ENCODE peak calls at places on chromosomes 13 and 19, in ten cellular contexts. One of them, this sample, is unnamed.

GRCh38 chr13:39327080-39327479 is 275.9 kb downstream of the LHFPL6 start:
- DNase-seq in substantia nigra: no peak
- DNase-seq in tibial nerve: no peak
- DNase-seq in stimulated activated CD4-positive, alpha-beta T cell treated with anti-CD3 and anti-CD28 coated beads, Interleukin-4, amount 100 ng/mL, for 48 hours: no peak
- DNase-seq in foreskin fibroblast: no peak
- DNase-seq in iPS-NIHi11: no peak
- DNase-seq in GM23248: no peak
- DNase-seq in activated T-helper 1 cell treated with anti-CD3 and anti-CD28 coated beads, Interleukin-2, amount 50 U/mL, for 16 hours: no peak
- DNase-seq in stimulated activated naive CD8-positive, alpha-beta T cell treated with anti-CD3 and anti-CD28 coated beads, Interleukin-15, amount 100 ng/mL, for 72 hours: no peak
- DNase-seq in anterior cingulate cortex: no peak
- DNase-seq in this sample: no peak

GRCh38 chr13:60001892-60002291 is 161.8 kb downstream of the DIAPH3 start:
- DNase-seq in stimulated activated naive CD8-positive, alpha-beta T cell treated with anti-CD3 and anti-CD28 coated beads, Interleukin-15, amount 100 ng/mL, for 72 hours: no peak
- DNase-seq in substantia nigra: no peak
- DNase-seq in tibial nerve: no peak
- DNase-seq in activated T-helper 1 cell treated with anti-CD3 and anti-CD28 coated beads, Interleukin-2, amount 50 U/mL, for 16 hours: no peak
- DNase-seq in anterior cingulate cortex: no peak
- DNase-seq in iPS-NIHi11: no peak
- DNase-seq in stimulated activated CD4-positive, alpha-beta T cell treated with anti-CD3 and anti-CD28 coated beads, Interleukin-4, amount 100 ng/mL, for 48 hours: no peak
- DNase-seq in GM23248: peak; percentile 15
- DNase-seq in foreskin fibroblast: peak; percentile 22
- DNase-seq in this sample: no peak

GRCh38 chr19:10655457-10656312 is 1.5 kb downstream of the ILF3 start:
- DNase-seq in iPS-NIHi11: peak; percentile 7
- DNase-seq in stimulated activated naive CD8-positive, alpha-beta T cell treated with anti-CD3 and anti-CD28 coated beads, Interleukin-15, amount 100 ng/mL, for 72 hours: no peak
- DNase-seq in foreskin fibroblast: peak; percentile 54
- DNase-seq in activated T-helper 1 cell treated with anti-CD3 and anti-CD28 coated beads, Interleukin-2, amount 50 U/mL, for 16 hours: no peak
- DNase-seq in substantia nigra: no peak
- DNase-seq in stimulated activated CD4-positive, alpha-beta T cell treated with anti-CD3 and anti-CD28 coated beads, Interleukin-4, amount 100 ng/mL, for 48 hours: no peak
- DNase-seq in tibial nerve: no peak
- DNase-seq in anterior cingulate cortex: no peak
- DNase-seq in GM23248: peak; percentile 76
- DNase-seq in this sample: no peak

GRCh38 chr13:113429608-113429985 is 23.7 kb downstream of the ADPRHL1 start:
- DNase-seq in tibial nerve: no peak
- DNase-seq in foreskin fibroblast: no peak
- DNase-seq in GM23248: no peak
- DNase-seq in iPS-NIHi11: no peak
- DNase-seq in stimulated activated CD4-positive, alpha-beta T cell treated with anti-CD3 and anti-CD28 coated beads, Interleukin-4, amount 100 ng/mL, for 48 hours: no peak
- DNase-seq in activated T-helper 1 cell treated with anti-CD3 and anti-CD28 coated beads, Interleukin-2, amount 50 U/mL, for 16 hours: no peak
- DNase-seq in anterior cingulate cortex: no peak
- DNase-seq in stimulated activated naive CD8-positive, alpha-beta T cell treated with anti-CD3 and anti-CD28 coated beads, Interleukin-15, amount 100 ng/mL, for 72 hours: no peak
- DNase-seq in substantia nigra: no peak
- DNase-seq in this sample: no peak

GRCh38 chr13:113178070-113178895 is 19.8 kb downstream of the PROZ start:
- DNase-seq in anterior cingulate cortex: no peak
- DNase-seq in stimulated activated naive CD8-positive, alpha-beta T cell treated with anti-CD3 and anti-CD28 coated beads, Interleukin-15, amount 100 ng/mL, for 72 hours: no peak
- DNase-seq in GM23248: peak; percentile 85
- DNase-seq in substantia nigra: no peak
- DNase-seq in foreskin fibroblast: peak; percentile 92
- DNase-seq in tibial nerve: no peak
- DNase-seq in activated T-helper 1 cell treated with anti-CD3 and anti-CD28 coated beads, Interleukin-2, amount 50 U/mL, for 16 hours: no peak
- DNase-seq in stimulated activated CD4-positive, alpha-beta T cell treated with anti-CD3 and anti-CD28 coated beads, Interleukin-4, amount 100 ng/mL, for 48 hours: no peak
- DNase-seq in iPS-NIHi11: no peak
- DNase-seq in this sample: no peak

GRCh38 chr13:106376411-106377112 is 158.9 kb downstream of the EFNB2 start:
- DNase-seq in iPS-NIHi11: no peak
- DNase-seq in stimulated activated naive CD8-positive, alpha-beta T cell treated with anti-CD3 and anti-CD28 coated beads, Interleukin-15, amount 100 ng/mL, for 72 hours: no peak
- DNase-seq in stimulated activated CD4-positive, alpha-beta T cell treated with anti-CD3 and anti-CD28 coated beads, Interleukin-4, amount 100 ng/mL, for 48 hours: no peak
- DNase-seq in GM23248: peak; percentile 85
- DNase-seq in tibial nerve: no peak
- DNase-seq in activated T-helper 1 cell treated with anti-CD3 and anti-CD28 coated beads, Interleukin-2, amount 50 U/mL, for 16 hours: no peak
- DNase-seq in anterior cingulate cortex: no peak
- DNase-seq in foreskin fibroblast: peak; percentile 87
- DNase-seq in substantia nigra: no peak
- DNase-seq in this sample: no peak

GRCh38 chr19:35773020-35773809 is 2.1 kb upstream of the ARHGAP33 start:
- DNase-seq in foreskin fibroblast: peak; percentile 48
- DNase-seq in iPS-NIHi11: no peak
- DNase-seq in GM23248: peak; percentile 76
- DNase-seq in tibial nerve: no peak
- DNase-seq in stimulated activated CD4-positive, alpha-beta T cell treated with anti-CD3 and anti-CD28 coated beads, Interleukin-4, amount 100 ng/mL, for 48 hours: no peak
- DNase-seq in stimulated activated naive CD8-positive, alpha-beta T cell treated with anti-CD3 and anti-CD28 coated beads, Interleukin-15, amount 100 ng/mL, for 72 hours: no peak
- DNase-seq in anterior cingulate cortex: no peak
- DNase-seq in activated T-helper 1 cell treated with anti-CD3 and anti-CD28 coated beads, Interleukin-2, amount 50 U/mL, for 16 hours: no peak
- DNase-seq in substantia nigra: no peak
- DNase-seq in this sample: no peak

GRCh38 chr19:18620311-18620710 is 7.6 kb downstream of the TMEM59L start:
- DNase-seq in stimulated activated CD4-positive, alpha-beta T cell treated with anti-CD3 and anti-CD28 coated beads, Interleukin-4, amount 100 ng/mL, for 48 hours: no peak
- DNase-seq in foreskin fibroblast: no peak
- DNase-seq in activated T-helper 1 cell treated with anti-CD3 and anti-CD28 coated beads, Interleukin-2, amount 50 U/mL, for 16 hours: no peak
- DNase-seq in anterior cingulate cortex: no peak
- DNase-seq in iPS-NIHi11: no peak
- DNase-seq in substantia nigra: no peak
- DNase-seq in stimulated activated naive CD8-positive, alpha-beta T cell treated with anti-CD3 and anti-CD28 coated beads, Interleukin-15, amount 100 ng/mL, for 72 hours: no peak
- DNase-seq in GM23248: no peak
- DNase-seq in tibial nerve: no peak
- DNase-seq in this sample: no peak

GRCh38 chr19:45770192-45771101 is 1.4 kb upstream of the SIX5 start:
- DNase-seq in iPS-NIHi11: peak; percentile 93
- DNase-seq in activated T-helper 1 cell treated with anti-CD3 and anti-CD28 coated beads, Interleukin-2, amount 50 U/mL, for 16 hours: peak; percentile 75
- DNase-seq in anterior cingulate cortex: peak; percentile 94
- DNase-seq in tibial nerve: peak; percentile 96
- DNase-seq in foreskin fibroblast: peak; percentile 99
- DNase-seq in stimulated activated CD4-positive, alpha-beta T cell treated with anti-CD3 and anti-CD28 coated beads, Interleukin-4, amount 100 ng/mL, for 48 hours: peak; percentile 86
- DNase-seq in GM23248: peak; percentile 98
- DNase-seq in substantia nigra: peak; percentile 92
- DNase-seq in stimulated activated naive CD8-positive, alpha-beta T cell treated with anti-CD3 and anti-CD28 coated beads, Interleukin-15, amount 100 ng/mL, for 72 hours: peak; percentile 92
- DNase-seq in this sample: peak; percentile 89

GRCh38 chr19:54266133-54266532 is 9.1 kb upstream of the LILRB5 start:
- DNase-seq in tibial nerve: peak; percentile 51
- DNase-seq in foreskin fibroblast: peak; percentile 76
- DNase-seq in GM23248: peak; percentile 54
- DNase-seq in iPS-NIHi11: peak; percentile 83
- DNase-seq in anterior cingulate cortex: peak; percentile 42
- DNase-seq in substantia nigra: peak; percentile 56
- DNase-seq in activated T-helper 1 cell treated with anti-CD3 and anti-CD28 coated beads, Interleukin-2, amount 50 U/mL, for 16 hours: peak; percentile 21
- DNase-seq in stimulated activated naive CD8-positive, alpha-beta T cell treated with anti-CD3 and anti-CD28 coated beads, Interleukin-15, amount 100 ng/mL, for 72 hours: peak; percentile 58
- DNase-seq in stimulated activated CD4-positive, alpha-beta T cell treated with anti-CD3 and anti-CD28 coated beads, Interleukin-4, amount 100 ng/mL, for 48 hours: peak; percentile 68
- DNase-seq in this sample: peak; percentile 36

GRCh38 chr19:42497492-42498226 is 30.6 kb downstream of the CEACAM1 start:
- DNase-seq in activated T-helper 1 cell treated with anti-CD3 and anti-CD28 coated beads, Interleukin-2, amount 50 U/mL, for 16 hours: no peak
- DNase-seq in stimulated activated CD4-positive, alpha-beta T cell treated with anti-CD3 and anti-CD28 coated beads, Interleukin-4, amount 100 ng/mL, for 48 hours: no peak
- DNase-seq in substantia nigra: no peak
- DNase-seq in anterior cingulate cortex: no peak
- DNase-seq in iPS-NIHi11: no peak
- DNase-seq in foreskin fibroblast: no peak
- DNase-seq in tibial nerve: no peak
- DNase-seq in GM23248: no peak
- DNase-seq in stimulated activated naive CD8-positive, alpha-beta T cell treated with anti-CD3 and anti-CD28 coated beads, Interleukin-15, amount 100 ng/mL, for 72 hours: no peak
- DNase-seq in this sample: no peak

GRCh38 chr19:34844254-34844653 is 71.2 kb upstream of the ZNF599 start:
- DNase-seq in tibial nerve: no peak
- DNase-seq in stimulated activated naive CD8-positive, alpha-beta T cell treated with anti-CD3 and anti-CD28 coated beads, Interleukin-15, amount 100 ng/mL, for 72 hours: no peak
- DNase-seq in foreskin fibroblast: no peak
- DNase-seq in stimulated activated CD4-positive, alpha-beta T cell treated with anti-CD3 and anti-CD28 coated beads, Interleukin-4, amount 100 ng/mL, for 48 hours: no peak
- DNase-seq in iPS-NIHi11: no peak
- DNase-seq in GM23248: no peak
- DNase-seq in anterior cingulate cortex: no peak
- DNase-seq in substantia nigra: no peak
- DNase-seq in activated T-helper 1 cell treated with anti-CD3 and anti-CD28 coated beads, Interleukin-2, amount 50 U/mL, for 16 hours: no peak
- DNase-seq in this sample: no peak

GRCh38 chr19:16106121-16106520 is 5.6 kb upstream of the RAB8A start:
- DNase-seq in GM23248: peak; percentile 78
- DNase-seq in substantia nigra: no peak
- DNase-seq in activated T-helper 1 cell treated with anti-CD3 and anti-CD28 coated beads, Interleukin-2, amount 50 U/mL, for 16 hours: no peak
- DNase-seq in foreskin fibroblast: peak; percentile 66
- DNase-seq in stimulated activated CD4-positive, alpha-beta T cell treated with anti-CD3 and anti-CD28 coated beads, Interleukin-4, amount 100 ng/mL, for 48 hours: no peak
- DNase-seq in anterior cingulate cortex: no peak
- DNase-seq in stimulated activated naive CD8-positive, alpha-beta T cell treated with anti-CD3 and anti-CD28 coated beads, Interleukin-15, amount 100 ng/mL, for 72 hours: no peak
- DNase-seq in tibial nerve: no peak
- DNase-seq in iPS-NIHi11: no peak
- DNase-seq in this sample: no peak

GRCh38 chr13:89163081-89163480 is 1491.9 kb downstream of the SLITRK5 start:
- DNase-seq in iPS-NIHi11: peak; percentile 4
- DNase-seq in stimulated activated CD4-positive, alpha-beta T cell treated with anti-CD3 and anti-CD28 coated beads, Interleukin-4, amount 100 ng/mL, for 48 hours: no peak
- DNase-seq in substantia nigra: no peak
- DNase-seq in foreskin fibroblast: no peak
- DNase-seq in GM23248: no peak
- DNase-seq in tibial nerve: no peak
- DNase-seq in stimulated activated naive CD8-positive, alpha-beta T cell treated with anti-CD3 and anti-CD28 coated beads, Interleukin-15, amount 100 ng/mL, for 72 hours: no peak
- DNase-seq in activated T-helper 1 cell treated with anti-CD3 and anti-CD28 coated beads, Interleukin-2, amount 50 U/mL, for 16 hours: no peak
- DNase-seq in anterior cingulate cortex: peak; percentile 4
- DNase-seq in this sample: no peak

GRCh38 chr19:38028913-38029565 is 122.0 kb downstream of the SIPA1L3 start:
- DNase-seq in stimulated activated naive CD8-positive, alpha-beta T cell treated with anti-CD3 and anti-CD28 coated beads, Interleukin-15, amount 100 ng/mL, for 72 hours: no peak
- DNase-seq in stimulated activated CD4-positive, alpha-beta T cell treated with anti-CD3 and anti-CD28 coated beads, Interleukin-4, amount 100 ng/mL, for 48 hours: no peak
- DNase-seq in iPS-NIHi11: no peak
- DNase-seq in foreskin fibroblast: no peak
- DNase-seq in activated T-helper 1 cell treated with anti-CD3 and anti-CD28 coated beads, Interleukin-2, amount 50 U/mL, for 16 hours: no peak
- DNase-seq in GM23248: no peak
- DNase-seq in anterior cingulate cortex: no peak
- DNase-seq in tibial nerve: no peak
- DNase-seq in substantia nigra: no peak
- DNase-seq in this sample: no peak

GRCh38 chr19:7349961-7350711 is 1.4 kb downstream of the ARHGEF18 start:
- DNase-seq in stimulated activated naive CD8-positive, alpha-beta T cell treated with anti-CD3 and anti-CD28 coated beads, Interleukin-15, amount 100 ng/mL, for 72 hours: no peak
- DNase-seq in activated T-helper 1 cell treated with anti-CD3 and anti-CD28 coated beads, Interleukin-2, amount 50 U/mL, for 16 hours: peak; percentile 41
- DNase-seq in iPS-NIHi11: no peak
- DNase-seq in GM23248: no peak
- DNase-seq in stimulated activated CD4-positive, alpha-beta T cell treated with anti-CD3 and anti-CD28 coated beads, Interleukin-4, amount 100 ng/mL, for 48 hours: no peak
- DNase-seq in foreskin fibroblast: no peak
- DNase-seq in anterior cingulate cortex: no peak
- DNase-seq in substantia nigra: no peak
- DNase-seq in tibial nerve: no peak
- DNase-seq in this sample: no peak

GRCh38 chr19:33428627-33429013 is 55.1 kb downstream of the CEBPG start:
- DNase-seq in substantia nigra: no peak
- DNase-seq in foreskin fibroblast: no peak
- DNase-seq in activated T-helper 1 cell treated with anti-CD3 and anti-CD28 coated beads, Interleukin-2, amount 50 U/mL, for 16 hours: no peak
- DNase-seq in iPS-NIHi11: no peak
- DNase-seq in stimulated activated naive CD8-positive, alpha-beta T cell treated with anti-CD3 and anti-CD28 coated beads, Interleukin-15, amount 100 ng/mL, for 72 hours: no peak
- DNase-seq in tibial nerve: no peak
- DNase-seq in GM23248: no peak
- DNase-seq in stimulated activated CD4-positive, alpha-beta T cell treated with anti-CD3 and anti-CD28 coated beads, Interleukin-4, amount 100 ng/mL, for 48 hours: no peak
- DNase-seq in anterior cingulate cortex: no peak
- DNase-seq in this sample: no peak

GRCh38 chr13:53200498-53201453 is 172.2 kb downstream of the OLFM4 start:
- DNase-seq in foreskin fibroblast: peak; percentile 1
- DNase-seq in stimulated activated naive CD8-positive, alpha-beta T cell treated with anti-CD3 and anti-CD28 coated beads, Interleukin-15, amount 100 ng/mL, for 72 hours: no peak
- DNase-seq in iPS-NIHi11: peak; percentile 95
- DNase-seq in substantia nigra: peak; percentile 42
- DNase-seq in tibial nerve: no peak
- DNase-seq in stimulated activated CD4-positive, alpha-beta T cell treated with anti-CD3 and anti-CD28 coated beads, Interleukin-4, amount 100 ng/mL, for 48 hours: peak; percentile 8
- DNase-seq in activated T-helper 1 cell treated with anti-CD3 and anti-CD28 coated beads, Interleukin-2, amount 50 U/mL, for 16 hours: no peak
- DNase-seq in anterior cingulate cortex: peak; percentile 15
- DNase-seq in GM23248: peak; percentile 63
- DNase-seq in this sample: no peak

GRCh38 chr13:71831716-71832115 is 35.3 kb downstream of the DACH1 start:
- DNase-seq in GM23248: no peak
- DNase-seq in activated T-helper 1 cell treated with anti-CD3 and anti-CD28 coated beads, Interleukin-2, amount 50 U/mL, for 16 hours: no peak
- DNase-seq in iPS-NIHi11: peak; percentile 5
- DNase-seq in stimulated activated naive CD8-positive, alpha-beta T cell treated with anti-CD3 and anti-CD28 coated beads, Interleukin-15, amount 100 ng/mL, for 72 hours: no peak
- DNase-seq in tibial nerve: no peak
- DNase-seq in anterior cingulate cortex: no peak
- DNase-seq in foreskin fibroblast: no peak
- DNase-seq in stimulated activated CD4-positive, alpha-beta T cell treated with anti-CD3 and anti-CD28 coated beads, Interleukin-4, amount 100 ng/mL, for 48 hours: no peak
- DNase-seq in substantia nigra: no peak
- DNase-seq in this sample: no peak

GRCh38 chr13:102440259-102440936 is 38.5 kb upstream of the FGF14 start:
- DNase-seq in activated T-helper 1 cell treated with anti-CD3 and anti-CD28 coated beads, Interleukin-2, amount 50 U/mL, for 16 hours: no peak
- DNase-seq in GM23248: no peak
- DNase-seq in tibial nerve: no peak
- DNase-seq in stimulated activated naive CD8-positive, alpha-beta T cell treated with anti-CD3 and anti-CD28 coated beads, Interleukin-15, amount 100 ng/mL, for 72 hours: no peak
- DNase-seq in substantia nigra: no peak
- DNase-seq in anterior cingulate cortex: no peak
- DNase-seq in stimulated activated CD4-positive, alpha-beta T cell treated with anti-CD3 and anti-CD28 coated beads, Interleukin-4, amount 100 ng/mL, for 48 hours: no peak
- DNase-seq in iPS-NIHi11: no peak
- DNase-seq in foreskin fibroblast: no peak
- DNase-seq in this sample: no peak

GRCh38 chr19:3142292-3142670 is 6.4 kb downstream of the GNA15 start:
- DNase-seq in foreskin fibroblast: peak; percentile 96
- DNase-seq in stimulated activated naive CD8-positive, alpha-beta T cell treated with anti-CD3 and anti-CD28 coated beads, Interleukin-15, amount 100 ng/mL, for 72 hours: no peak
- DNase-seq in stimulated activated CD4-positive, alpha-beta T cell treated with anti-CD3 and anti-CD28 coated beads, Interleukin-4, amount 100 ng/mL, for 48 hours: peak; percentile 54
- DNase-seq in iPS-NIHi11: no peak
- DNase-seq in tibial nerve: no peak
- DNase-seq in GM23248: peak; percentile 98
- DNase-seq in activated T-helper 1 cell treated with anti-CD3 and anti-CD28 coated beads, Interleukin-2, amount 50 U/mL, for 16 hours: no peak
- DNase-seq in anterior cingulate cortex: no peak
- DNase-seq in substantia nigra: no peak
- DNase-seq in this sample: no peak

GRCh38 chr13:81987159-81987558 is 1646.2 kb upstream of the SPRY2 start:
- DNase-seq in stimulated activated CD4-positive, alpha-beta T cell treated with anti-CD3 and anti-CD28 coated beads, Interleukin-4, amount 100 ng/mL, for 48 hours: no peak
- DNase-seq in activated T-helper 1 cell treated with anti-CD3 and anti-CD28 coated beads, Interleukin-2, amount 50 U/mL, for 16 hours: no peak
- DNase-seq in GM23248: no peak
- DNase-seq in foreskin fibroblast: no peak
- DNase-seq in substantia nigra: no peak
- DNase-seq in anterior cingulate cortex: no peak
- DNase-seq in iPS-NIHi11: peak; percentile 16
- DNase-seq in tibial nerve: no peak
- DNase-seq in stimulated activated naive CD8-positive, alpha-beta T cell treated with anti-CD3 and anti-CD28 coated beads, Interleukin-15, amount 100 ng/mL, for 72 hours: no peak
- DNase-seq in this sample: no peak

GRCh38 chr19:49114630-49115363 is 627 bp downstream of the LIN7B start:
- DNase-seq in iPS-NIHi11: peak; percentile 60
- DNase-seq in stimulated activated CD4-positive, alpha-beta T cell treated with anti-CD3 and anti-CD28 coated beads, Interleukin-4, amount 100 ng/mL, for 48 hours: no peak
- DNase-seq in activated T-helper 1 cell treated with anti-CD3 and anti-CD28 coated beads, Interleukin-2, amount 50 U/mL, for 16 hours: peak; percentile 19
- DNase-seq in tibial nerve: no peak
- DNase-seq in stimulated activated naive CD8-positive, alpha-beta T cell treated with anti-CD3 and anti-CD28 coated beads, Interleukin-15, amount 100 ng/mL, for 72 hours: peak; percentile 44
- DNase-seq in foreskin fibroblast: peak; percentile 79
- DNase-seq in GM23248: peak; percentile 72
- DNase-seq in substantia nigra: peak; percentile 71
- DNase-seq in anterior cingulate cortex: peak; percentile 81
- DNase-seq in this sample: no peak

GRCh38 chr19:2476451-2477140 is 669 bp downstream of the GADD45B start:
- DNase-seq in substantia nigra: peak; percentile 71
- DNase-seq in GM23248: peak; percentile 88
- DNase-seq in stimulated activated naive CD8-positive, alpha-beta T cell treated with anti-CD3 and anti-CD28 coated beads, Interleukin-15, amount 100 ng/mL, for 72 hours: peak; percentile 80
- DNase-seq in anterior cingulate cortex: peak; percentile 22
- DNase-seq in iPS-NIHi11: no peak
- DNase-seq in activated T-helper 1 cell treated with anti-CD3 and anti-CD28 coated beads, Interleukin-2, amount 50 U/mL, for 16 hours: peak; percentile 35
- DNase-seq in foreskin fibroblast: peak; percentile 83
- DNase-seq in stimulated activated CD4-positive, alpha-beta T cell treated with anti-CD3 and anti-CD28 coated beads, Interleukin-4, amount 100 ng/mL, for 48 hours: peak; percentile 63
- DNase-seq in tibial nerve: no peak
- DNase-seq in this sample: no peak

GRCh38 chr13:94154362-94154761 is 325.1 kb downstream of the DCT start:
- DNase-seq in activated T-helper 1 cell treated with anti-CD3 and anti-CD28 coated beads, Interleukin-2, amount 50 U/mL, for 16 hours: no peak
- DNase-seq in tibial nerve: peak; percentile 44
- DNase-seq in stimulated activated CD4-positive, alpha-beta T cell treated with anti-CD3 and anti-CD28 coated beads, Interleukin-4, amount 100 ng/mL, for 48 hours: no peak
- DNase-seq in stimulated activated naive CD8-positive, alpha-beta T cell treated with anti-CD3 and anti-CD28 coated beads, Interleukin-15, amount 100 ng/mL, for 72 hours: no peak
- DNase-seq in GM23248: peak; percentile 50
- DNase-seq in anterior cingulate cortex: no peak
- DNase-seq in iPS-NIHi11: peak; percentile 31
- DNase-seq in substantia nigra: no peak
- DNase-seq in foreskin fibroblast: peak; percentile 67
- DNase-seq in this sample: no peak

GRCh38 chr13:97539651-97540230 is 105.8 kb downstream of the RAP2A start:
- DNase-seq in stimulated activated naive CD8-positive, alpha-beta T cell treated with anti-CD3 and anti-CD28 coated beads, Interleukin-15, amount 100 ng/mL, for 72 hours: no peak
- DNase-seq in GM23248: peak; percentile 43
- DNase-seq in activated T-helper 1 cell treated with anti-CD3 and anti-CD28 coated beads, Interleukin-2, amount 50 U/mL, for 16 hours: no peak
- DNase-seq in substantia nigra: no peak
- DNase-seq in anterior cingulate cortex: no peak
- DNase-seq in tibial nerve: no peak
- DNase-seq in foreskin fibroblast: peak; percentile 38
- DNase-seq in iPS-NIHi11: no peak
- DNase-seq in stimulated activated CD4-positive, alpha-beta T cell treated with anti-CD3 and anti-CD28 coated beads, Interleukin-4, amount 100 ng/mL, for 48 hours: no peak
- DNase-seq in this sample: no peak

GRCh38 chr19:34985249-34986022 is 14.7 kb upstream of the GRAMD1A start:
- DNase-seq in activated T-helper 1 cell treated with anti-CD3 and anti-CD28 coated beads, Interleukin-2, amount 50 U/mL, for 16 hours: no peak
- DNase-seq in stimulated activated CD4-positive, alpha-beta T cell treated with anti-CD3 and anti-CD28 coated beads, Interleukin-4, amount 100 ng/mL, for 48 hours: no peak
- DNase-seq in GM23248: peak; percentile 28
- DNase-seq in iPS-NIHi11: peak; percentile 65
- DNase-seq in tibial nerve: no peak
- DNase-seq in foreskin fibroblast: peak; percentile 71
- DNase-seq in substantia nigra: peak; percentile 15
- DNase-seq in stimulated activated naive CD8-positive, alpha-beta T cell treated with anti-CD3 and anti-CD28 coated beads, Interleukin-15, amount 100 ng/mL, for 72 hours: no peak
- DNase-seq in anterior cingulate cortex: no peak
- DNase-seq in this sample: no peak

GRCh38 chr13:51958217-51958547 is 53.1 kb downstream of the ATP7B start:
- DNase-seq in foreskin fibroblast: no peak
- DNase-seq in tibial nerve: no peak
- DNase-seq in anterior cingulate cortex: no peak
- DNase-seq in stimulated activated CD4-positive, alpha-beta T cell treated with anti-CD3 and anti-CD28 coated beads, Interleukin-4, amount 100 ng/mL, for 48 hours: no peak
- DNase-seq in activated T-helper 1 cell treated with anti-CD3 and anti-CD28 coated beads, Interleukin-2, amount 50 U/mL, for 16 hours: no peak
- DNase-seq in iPS-NIHi11: no peak
- DNase-seq in GM23248: no peak
- DNase-seq in substantia nigra: no peak
- DNase-seq in stimulated activated naive CD8-positive, alpha-beta T cell treated with anti-CD3 and anti-CD28 coated beads, Interleukin-15, amount 100 ng/mL, for 72 hours: no peak
- DNase-seq in this sample: no peak

This sample was measured in GM19239.